ENCODE peak calls at places on chromosomes 3 and 15, in six cellular contexts. X is A549, H is endothelial cell of umbilical vein, Z is HCT116, V is NB4, J is SK-N-SH. F is an unnamed sample.

GRCh38 chr3:8386221-8386620 is 115.4 kb upstream of the LMCD1 start:
- DNase-seq in X (no peak), H (no peak), Z (no peak), V (no peak), J (no peak), F (no peak)

GRCh38 chr3:193605876-193606275 is 12.9 kb downstream of the OPA1 start:
- DNase-seq in X (peak), H (peak), Z (peak), V (peak), J (peak), F (peak)

GRCh38 chr15:53312707-53313106 is 446.8 kb downstream of the WDR72 start:
- DNase-seq in X (no peak), H (no peak), Z (no peak), V (no peak), J (no peak), F (no peak)

GRCh38 chr3:126555795-126556636 is 2.7 kb downstream of the C3orf22 start:
- DNase-seq in X (no peak), H (no peak), Z (no peak), V (no peak), J (no peak), F (no peak)

GRCh38 chr15:89494941-89495637 is 1.3 kb downstream of the RHCG start:
- DNase-seq in X (peak), H (no peak), Z (no peak), V (peak), J (no peak), F (peak)

GRCh38 chr3:105944281-105944680 is 75.5 kb upstream of the CBLB start:
- DNase-seq in X (no peak), H (no peak), Z (no peak), V (no peak), J (no peak), F (no peak)

GRCh38 chr3:141643391-141643790 is 94.7 kb upstream of the RNF7 start:
- DNase-seq in X (no peak), H (no peak), Z (no peak), V (no peak), J (no peak), F (no peak)

GRCh38 chr15:101675796-101676582 is 23.8 kb upstream of the TM2D3 start:
- DNase-seq in X (peak), H (peak), Z (no peak), V (no peak), J (no peak), F (no peak)

GRCh38 chr3:195040773-195041520 is 230.0 kb downstream of the XXYLT1 start:
- DNase-seq in X (no peak), H (no peak), Z (peak), V (no peak), J (no peak), F (no peak)

GRCh38 chr3:139288266-139288821 is 55.5 kb upstream of the MRPS22 start:
- DNase-seq in X (no peak), H (no peak), Z (no peak), V (no peak), J (peak), F (no peak)

GRCh38 chr15:38871638-38872037 is 307.0 kb upstream of the RASGRP1 start:
- DNase-seq in X (no peak), H (no peak), Z (no peak), V (no peak), J (no peak), F (no peak)

GRCh38 chr3:67405193-67405592 is 249.2 kb downstream of the SUCLG2 start:
- DNase-seq in X (no peak), H (no peak), Z (no peak), V (no peak), J (no peak), F (no peak)

GRCh38 chr15:45821390-45821789 is 186.6 kb downstream of the SQOR start:
- DNase-seq in X (no peak), H (no peak), Z (no peak), V (no peak), J (no peak), F (no peak)

GRCh38 chr3:14187059-14187458 is 8.4 kb downstream of the LSM3 start:
- DNase-seq in X (no peak), H (no peak), Z (no peak), V (no peak), J (no peak), F (no peak)

GRCh38 chr3:120524171-120524923 is 71.8 kb upstream of the NDUFB4 start:
- DNase-seq in X (no peak), H (peak), Z (no peak), V (no peak), J (no peak), F (no peak)

GRCh38 chr15:48300038-48300437 is 31.2 kb upstream of the DUT start:
- DNase-seq in X (no peak), H (no peak), Z (no peak), V (no peak), J (no peak), F (peak)

GRCh38 chr3:114365268-114365667 is 71.4 kb downstream of the TIGIT start:
- DNase-seq in X (no peak), H (no peak), Z (no peak), V (no peak), J (no peak), F (no peak)

GRCh38 chr3:123090700-123091585 is 24.1 kb downstream of the PDIA5 start:
- DNase-seq in X (no peak), H (no peak), Z (no peak), V (no peak), J (no peak), F (no peak)

GRCh38 chr3:129058441-129059194 is 2.0 kb upstream of the GP9 start:
- DNase-seq in X (no peak), H (no peak), Z (no peak), V (no peak), J (no peak), F (no peak)
- TF ChIP-seq MAX in X (no peak), H (no peak), Z (no peak), V (no peak), J (no peak), F (no peak)

DNA sequence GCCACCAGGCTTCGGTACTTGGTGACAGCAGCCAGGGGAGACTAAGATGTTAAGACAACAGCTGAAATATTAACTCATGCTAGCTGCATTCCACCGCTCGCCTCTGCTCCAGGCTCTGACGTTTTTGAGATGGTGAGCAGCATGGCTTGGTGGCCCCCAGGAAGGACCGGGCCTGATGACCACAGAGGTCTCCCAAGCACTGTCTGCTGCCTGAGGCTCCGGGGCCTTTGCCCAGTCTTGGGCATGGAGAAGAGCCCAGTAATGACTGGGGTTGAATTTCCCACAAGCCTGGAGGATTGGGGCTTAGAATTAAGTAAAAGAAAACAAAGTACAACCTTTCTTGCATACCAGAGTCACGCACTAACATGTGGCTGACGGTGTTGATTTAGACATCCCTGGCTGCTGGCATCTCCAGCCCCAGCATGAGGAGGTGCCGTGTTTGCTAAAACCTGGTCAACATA is 243.6 kb upstream of the LYSMD4 start:
- DNase-seq in X (no peak), H (no peak), Z (no peak), V (peak), J (no peak), F (no peak)
- TF ChIP-seq MAX in X (no peak), H (no peak), Z (no peak), V (no peak), J (no peak), F (no peak)

GRCh38 chr3:58010562-58010961 is 2.3 kb downstream of the FLNB start:
- DNase-seq in X (no peak), H (no peak), Z (no peak), V (no peak), J (peak), F (no peak)

GRCh38 chr3:58006661-58007060 is 1.6 kb upstream of the FLNB start:
- DNase-seq in X (no peak), H (no peak), Z (no peak), V (no peak), J (no peak), F (no peak)

GRCh38 chr3:58009026-58009748 is 965 bp downstream of the FLNB start:
- DNase-seq in X (no peak), H (no peak), Z (no peak), V (no peak), J (peak), F (peak)

GRCh38 chr3:58009749-58010535 is 1.7 kb downstream of the FLNB start:
- DNase-seq in X (no peak), H (no peak), Z (no peak), V (no peak), J (no peak), F (peak)

DNA sequence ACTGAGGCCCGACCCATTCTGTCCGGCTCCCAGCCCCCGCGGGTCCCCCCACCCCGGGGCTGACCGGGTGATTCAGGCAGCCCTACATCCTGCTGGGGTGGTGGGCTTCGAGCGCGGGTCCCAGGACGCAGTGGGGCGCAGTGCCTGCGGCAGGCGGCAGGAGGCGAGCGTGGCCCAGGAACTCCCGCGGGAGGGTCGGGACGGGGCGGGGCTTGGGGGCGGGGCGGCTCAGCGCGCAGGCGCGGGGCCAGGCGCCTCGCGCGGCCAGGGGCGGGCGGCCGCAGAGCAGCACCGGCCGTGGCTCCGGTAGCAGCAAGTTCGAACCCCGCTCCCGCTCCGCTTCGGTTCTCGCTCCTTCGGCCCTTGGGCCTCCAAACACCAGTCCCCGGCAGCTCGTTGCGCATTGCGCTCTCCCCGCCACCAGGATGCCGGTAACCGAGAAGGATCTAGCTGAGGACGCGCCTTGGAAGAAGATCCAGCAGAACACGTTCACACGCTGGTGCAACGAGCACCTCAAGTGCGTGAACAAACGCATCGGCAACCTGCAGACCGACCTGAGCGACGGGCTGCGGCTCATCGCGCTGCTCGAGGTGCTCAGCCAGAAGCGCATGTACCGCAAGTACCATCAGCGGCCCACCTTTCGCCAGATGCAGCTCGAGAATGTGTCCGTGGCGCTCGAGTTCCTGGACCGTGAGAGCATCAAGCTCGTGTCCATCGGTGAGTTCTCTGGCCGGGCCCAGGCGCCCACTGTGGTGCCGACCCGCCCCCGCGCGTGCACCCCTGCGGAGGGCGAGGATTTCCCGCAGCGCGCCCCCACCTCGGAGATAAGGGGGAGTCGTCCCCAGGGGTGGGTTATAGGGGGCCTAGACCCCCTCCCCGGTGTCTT is at the start of gene FLNB:
- DNase-seq in X (peak), H (peak), Z (peak), V (peak), J (peak), F (peak)
- TF ChIP-seq MAX in X (no peak), H (no peak), Z (peak), V (peak), J (peak), F (peak)

GRCh38 chr15:71443538-71443937 is 328.3 kb downstream of the THSD4 start:
- DNase-seq in X (peak), H (peak), Z (no peak), V (peak), J (peak), F (peak)

GRCh38 chr15:71444032-71444810 is 328.9 kb downstream of the THSD4 start:
- DNase-seq in X (no peak), H (no peak), Z (no peak), V (no peak), J (no peak), F (no peak)

GRCh38 chr15:71448688-71449114 is 333.4 kb downstream of the THSD4 start:
- DNase-seq in X (peak), H (peak), Z (peak), V (peak), J (peak), F (peak)

GRCh38 chr15:71447328-71448250 is 332.3 kb downstream of the THSD4 start:
- DNase-seq in X (peak), H (peak), Z (peak), V (no peak), J (no peak), F (no peak)

GRCh38 chr15:71444866-71445590 is 329.8 kb downstream of the THSD4 start:
- DNase-seq in X (peak), H (no peak), Z (no peak), V (no peak), J (no peak), F (no peak)
- TF ChIP-seq MAX in X (peak), H (no peak), Z (no peak), V (no peak), J (no peak), F (no peak)

DNA sequence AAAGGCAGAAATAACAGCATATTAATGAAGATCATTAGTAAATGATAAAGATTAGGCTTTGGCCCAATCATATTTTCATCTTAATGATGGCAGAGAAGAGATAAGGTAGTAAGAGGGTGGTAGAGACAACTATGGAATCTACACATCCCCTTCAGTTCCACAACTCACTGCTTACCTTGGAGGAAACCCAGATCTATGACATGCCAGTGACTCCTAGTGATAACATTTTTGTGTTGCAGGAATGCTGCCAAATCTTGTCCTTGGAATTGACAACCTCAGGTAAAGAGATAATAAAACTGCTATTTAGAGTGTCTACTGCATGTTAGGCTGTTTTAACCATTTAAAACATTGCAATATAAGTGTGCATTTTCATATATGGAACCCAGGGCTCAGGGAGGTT is 347.5 kb upstream of the ARPP21 start:
- DNase-seq in X (no peak), H (no peak), Z (no peak), V (no peak), J (no peak), F (no peak)
- TF ChIP-seq MAX in X (no peak), H (no peak), Z (no peak), V (no peak), J (no peak), F (no peak)

GRCh38 chr3:73586190-73586589 is 38.6 kb downstream of the PDZRN3 start:
- DNase-seq in X (no peak), H (no peak), Z (no peak), V (no peak), J (no peak), F (no peak)
- TF ChIP-seq MAX in X (no peak), H (no peak), Z (no peak), V (no peak), J (no peak), F (no peak)

GRCh38 chr3:31275583-31275982 is 257.1 kb upstream of the STT3B start:
- DNase-seq in X (no peak), H (no peak), Z (no peak), V (no peak), J (no peak), F (no peak)
- TF ChIP-seq MAX in X (no peak), H (no peak), Z (no peak), V (no peak), J (no peak), F (no peak)